ENCODE peak calls at places on chromosome 7, in seven cellular contexts. W is HCT116, H is K562, O is HepG2, Z is GM12878, R is SK-N-SH, U is H1. T is an unnamed sample.

GRCh38 chr7:139574618-139575337 is 51.3 kb downstream of the CLEC2L start:
- DNase-seq in W (no peak), H (no peak), O (no peak), Z (no peak), R (no peak), U (no peak), T (no peak)

GRCh38 chr7:101870361-101871062 is 53.1 kb downstream of the CUX1 start:
- DNase-seq in W (peak; percentile 52), H (no peak), O (peak; percentile 28), Z (no peak), R (peak; percentile 54), U (no peak), T (no peak)

GRCh38 chr7:128240696-128241386 is at the start of gene LEP:
- DNase-seq in W (no peak), H (no peak), O (no peak), Z (no peak), R (no peak), U (no peak), T (no peak)

GRCh38 chr7:2040893-2041270 is 191.9 kb downstream of the MAD1L1 start:
- DNase-seq in W (no peak), H (no peak), O (no peak), Z (no peak), R (peak; percentile 27), U (no peak), T (no peak)

GRCh38 chr7:155345490-155345889 is 47.8 kb downstream of the INSIG1 start:
- DNase-seq in W (no peak), H (no peak), O (no peak), Z (no peak), R (no peak), U (no peak), T (no peak)

GRCh38 chr7:101940830-101941229 is 123.4 kb downstream of the CUX1 start:
- DNase-seq in W (no peak), H (no peak), O (no peak), Z (no peak), R (no peak), U (peak; percentile 34), T (peak; percentile 75)

GRCh38 chr7:739455-739963 is 12.4 kb upstream of the PRKAR1B start:
- DNase-seq in W (no peak), H (no peak), O (no peak), Z (no peak), R (no peak), U (no peak), T (no peak)

GRCh38 chr7:150959739-150960734 is 18.1 kb downstream of the KCNH2 start:
- DNase-seq in W (no peak), H (peak; percentile 70), O (no peak), Z (no peak), R (no peak), U (no peak), T (no peak)

GRCh38 chr7:132687981-132688383 is 111.7 kb upstream of the PLXNA4 start:
- DNase-seq in W (no peak), H (no peak), O (no peak), Z (no peak), R (peak; percentile 38), U (peak; percentile 39), T (peak; percentile 95)

GRCh38 chr7:103989200-103989784 is at the start of gene RELN:
- DNase-seq in W (no peak), H (peak; percentile 94), O (peak; percentile 48), Z (no peak), R (peak; percentile 85), U (no peak), T (no peak)

GRCh38 chr7:103990991-103991390 is 1.5 kb upstream of the RELN start:
- DNase-seq in W (no peak), H (no peak), O (peak; percentile 16), Z (no peak), R (peak; percentile 32), U (no peak), T (no peak)

GRCh38 chr7:103991406-103991805 is 1.9 kb upstream of the RELN start:
- DNase-seq in W (no peak), H (no peak), O (no peak), Z (no peak), R (no peak), U (no peak), T (no peak)

GRCh38 chr7:103988468-103989199 is 824 bp downstream of the RELN start:
- DNase-seq in W (no peak), H (no peak), O (peak; percentile 8), Z (no peak), R (peak; percentile 60), U (no peak), T (no peak)

GRCh38 chr7:103989785-103990775 is 622 bp upstream of the RELN start:
- DNase-seq in W (no peak), H (peak; percentile 71), O (peak; percentile 59), Z (no peak), R (peak; percentile 86), U (no peak), T (no peak)
- TF ChIP-seq YY1 in W (no peak), H (no peak), O (no peak), Z (no peak), R (no peak), U (no peak), T (no peak)

GRCh38 chr7:99456288-99456687 is 9.7 kb downstream of the ATP5MF start:
- DNase-seq in W (no peak), H (no peak), O (no peak), Z (no peak), R (no peak), U (no peak), T (no peak)
- H3K36me3 ChIP-seq in W (peaks cover 69% of the 10 kb centered on the region), H (peaks cover 99% of the 10 kb centered on the region), O (peaks cover 25% of the 10 kb centered on the region), Z (peaks cover 40% of the 10 kb centered on the region), R (peaks cover 93% of the 10 kb centered on the region), U (peaks cover 54% of the 10 kb centered on the region), T (peaks cover 98% of the 10 kb centered on the region)

GRCh38 chr7:16419859-16420258 is 1.5 kb downstream of the CRPPA start:
- DNase-seq in W (no peak), H (no peak), O (no peak), Z (no peak), R (no peak), U (no peak), T (no peak)
- H3K4me3 ChIP-seq in W (peak overlapping the region; percentile 60), H (peak overlapping the region; percentile 66), O (peak overlapping the region; percentile 56), Z (no peak overlapping the region), R (no peak overlapping the region), U (peak overlapping the region; percentile 81), T (peak overlapping the region; percentile 72)

GRCh38 chr7:134778941-134779740 is at the start of gene CALD1:
- DNase-seq in W (peak; percentile 26), H (no peak), O (peak; percentile 78), Z (no peak), R (peak; percentile 62), U (peak; percentile 87), T (peak; percentile 92)
- TF ChIP-seq YY1 in W (no peak), H (no peak), O (no peak), Z (no peak), R (peak; percentile 68), U (no peak), T (no peak)

DNA sequence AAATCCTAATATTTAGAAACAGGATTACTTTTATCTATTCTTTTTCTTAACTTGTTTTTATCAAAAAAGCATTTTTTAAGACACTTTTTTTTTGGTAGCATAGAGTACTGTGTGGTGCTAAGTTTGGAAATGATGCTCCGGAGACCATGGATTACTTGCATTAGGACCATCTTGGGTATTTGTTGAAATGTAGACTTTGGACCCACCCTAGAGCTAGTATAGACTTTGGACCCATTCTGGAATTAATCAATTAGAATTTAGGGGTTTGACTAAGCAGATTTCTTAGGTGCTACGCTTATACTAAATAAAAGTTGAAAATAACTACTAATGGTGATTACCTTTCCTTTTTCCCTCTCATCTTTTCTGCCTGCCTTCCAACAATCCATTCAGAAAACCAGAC is 80.4 kb downstream of the PHF14 start:
- DNase-seq in W (no peak), H (no peak), O (peak; percentile 6), Z (no peak), R (no peak), U (no peak), T (no peak)
- H3K36me3 ChIP-seq in W (peaks cover 4% of the 10 kb centered on the region), H (peaks cover 38% of the 10 kb centered on the region), O (peaks cover 2% of the 10 kb centered on the region), Z (no peaks in the 10 kb centered on the region), R (peaks cover 78% of the 10 kb centered on the region), U (no peaks in the 10 kb centered on the region), T (peaks cover 12% of the 10 kb centered on the region)

T was measured in NT2/D1.